ENCODE peak calls at places on chromosomes 1 and 21, in six cellular contexts. B, K, R, I, W and M are unnamed samples.

GRCh38 chr1:86914998-86915736 is 732 bp downstream of the HS2ST1 start:
- DNase-seq in B (peak), I (peak), R (no peak), K (no peak), W (peak), M (no peak)

GRCh38 chr1:72282271-72282656 is at the start of gene NEGR1:
- DNase-seq in W (peak), B (peak), K (no peak), R (no peak), I (no peak), M (no peak)

GRCh38 chr21:46402421-46402820 is 56.3 kb upstream of the DIP2A start:
- DNase-seq in I (no peak), W (no peak), K (no peak), R (no peak), B (no peak), M (no peak)

GRCh38 chr21:43287974-43288755 is 119.4 kb downstream of the CRYAA start:
- DNase-seq in I (no peak), R (no peak), B (no peak), W (no peak), K (no peak), M (peak)

GRCh38 chr1:151985768-151986167 is 7.9 kb downstream of the S100A10 start:
- DNase-seq in I (no peak), R (no peak), K (no peak), W (no peak), B (no peak), M (no peak)

GRCh38 chr1:41109316-41110263 is 88.1 kb upstream of the SLFNL1 start:
- DNase-seq in I (no peak), W (no peak), B (no peak), K (peak), R (peak), M (peak)

GRCh38 chr1:56284933-56285332 is 294.4 kb downstream of the PLPP3 start:
- DNase-seq in I (no peak), B (no peak), W (no peak), R (no peak), K (no peak), M (peak)

GRCh38 chr1:99146129-99146848 is 118.0 kb upstream of the PLPPR4 start:
- DNase-seq in B (no peak), W (no peak), R (no peak), K (no peak), I (no peak), M (peak)

GRCh38 chr1:22814176-22815042 is 103.8 kb downstream of the EPHB2 start:
- DNase-seq in W (no peak), K (no peak), I (no peak), R (no peak), B (peak), M (no peak)

GRCh38 chr1:145995964-145996432 is 381 bp downstream of the TXNIP start:
- DNase-seq in I (no peak), W (no peak), K (peak), B (no peak), R (no peak), M (no peak)

GRCh38 chr21:30984897-30985296 is 53.4 kb downstream of the KRTAP19-8 start:
- DNase-seq in K (no peak), R (no peak), B (no peak), W (no peak), I (no peak), M (peak)

GRCh38 chr1:7579831-7580804 is 191.0 kb upstream of the VAMP3 start:
- DNase-seq in B (no peak), I (no peak), R (no peak), W (no peak), K (no peak), M (no peak)

GRCh38 chr1:166865931-166866330 is 10.1 kb downstream of the TADA1 start:
- DNase-seq in R (no peak), K (no peak), B (peak), W (no peak), I (no peak), M (no peak)
- TF ChIP-seq JUND in R (no peak), K (no peak), B (no peak), W (no peak), I (no peak), M (no peak)

GRCh38 chr1:167086033-167086432 is 4.1 kb downstream of the GPA33 start:
- DNase-seq in K (no peak), I (no peak), B (no peak), W (no peak), R (no peak), M (no peak)

GRCh38 chr1:167084739-167085138 is 5.4 kb downstream of the GPA33 start:
- DNase-seq in B (no peak), W (no peak), K (no peak), R (no peak), I (no peak), M (no peak)

GRCh38 chr1:167092653-167093052 is 1.2 kb upstream of the STYXL2 start:
- DNase-seq in B (no peak), K (no peak), R (no peak), W (no peak), I (no peak), M (no peak)

GRCh38 chr1:167090289-167090942 is at the start of gene GPA33:
- DNase-seq in R (no peak), I (no peak), W (no peak), B (no peak), K (no peak), M (no peak)

DNA sequence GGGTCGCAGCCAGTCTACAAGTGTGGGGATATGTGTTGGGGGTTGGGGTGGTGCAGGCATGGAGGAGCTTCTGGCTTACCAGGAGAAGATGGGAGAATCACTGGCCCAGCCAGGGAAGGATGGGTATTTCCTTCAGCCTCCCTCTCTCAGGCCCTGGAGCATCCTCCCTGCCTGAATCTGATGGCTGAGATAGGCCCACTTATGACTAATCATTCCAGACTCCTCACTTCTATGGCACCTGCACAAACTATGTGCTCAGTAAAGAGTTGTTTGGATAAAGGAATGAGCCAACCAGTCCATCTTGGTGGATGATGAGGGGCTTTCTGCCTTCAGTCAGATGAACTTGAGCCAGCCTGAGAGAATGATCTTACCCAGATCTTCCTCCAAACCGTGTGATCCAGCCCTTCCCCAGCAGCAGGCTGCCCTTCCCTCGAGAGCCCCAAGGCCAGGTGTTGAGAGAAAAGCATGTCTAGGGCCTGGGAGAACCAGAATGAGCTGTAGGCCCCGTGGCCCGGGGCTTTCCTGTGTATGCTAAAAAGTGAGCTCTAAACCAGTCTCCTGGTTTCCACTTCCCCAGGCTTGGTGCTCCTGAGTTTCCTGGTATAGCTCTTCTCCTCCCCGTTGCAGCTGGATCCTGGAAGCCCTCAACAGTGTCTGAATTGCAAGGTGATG is 1.3 kb downstream of the GPA33 start:
- DNase-seq in I (no peak), W (no peak), B (no peak), K (no peak), R (no peak), M (no peak)
- TF ChIP-seq JUND in I (no peak), W (no peak), B (no peak), K (no peak), R (no peak), M (no peak)

GRCh38 chr1:118303534-118303933 is 118.5 kb upstream of the SPAG17 start:
- DNase-seq in I (no peak), R (no peak), K (no peak), W (no peak), B (no peak), M (no peak)

GRCh38 chr1:118297521-118297920 is 112.5 kb upstream of the SPAG17 start:
- DNase-seq in W (no peak), I (no peak), R (no peak), K (no peak), B (no peak), M (no peak)

GRCh38 chr1:118298397-118298796 is 113.4 kb upstream of the SPAG17 start:
- DNase-seq in R (no peak), K (no peak), W (no peak), B (no peak), I (no peak), M (no peak)

GRCh38 chr1:118302145-118302544 is 117.1 kb upstream of the SPAG17 start:
- DNase-seq in B (no peak), K (no peak), W (no peak), R (no peak), I (no peak), M (no peak)

GRCh38 chr1:118300808-118301207 is 115.8 kb upstream of the SPAG17 start:
- DNase-seq in I (no peak), R (no peak), K (no peak), W (no peak), B (no peak), M (no peak)
- TF ChIP-seq JUND in I (no peak), R (no peak), K (no peak), W (no peak), B (no peak), M (no peak)

GRCh38 chr1:17335821-17336718 is 28.1 kb downstream of the PADI4 start:
- DNase-seq in K (peak), R (peak), W (peak), I (no peak), B (peak), M (peak)
- TF ChIP-seq JUND in K (no peak), R (no peak), W (no peak), I (no peak), B (no peak), M (no peak)

DNA sequence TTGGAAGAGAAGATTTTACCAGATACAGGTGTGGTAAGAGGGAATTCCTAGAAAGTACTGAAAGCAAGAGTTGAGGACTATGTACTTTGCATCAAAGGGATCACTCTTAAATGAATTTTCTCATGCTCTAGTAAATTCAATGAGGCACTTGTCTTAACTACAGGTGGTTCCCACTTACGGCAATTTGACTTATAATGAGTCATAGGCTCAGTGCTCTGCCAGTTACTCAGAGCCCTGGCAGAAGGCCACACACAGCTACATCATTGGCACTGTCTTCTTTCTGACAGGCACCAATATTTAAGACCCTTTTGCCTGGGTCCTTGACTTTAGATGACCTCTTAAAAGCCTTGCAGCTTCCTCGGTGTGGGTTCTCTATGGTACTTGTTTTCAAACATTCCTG is 15.9 kb upstream of the ADAMTS5 start:
- DNase-seq in B (no peak), R (no peak), K (no peak), I (no peak), W (no peak), M (no peak)
- TF ChIP-seq JUND in B (peak), R (no peak), K (no peak), I (no peak), W (no peak), M (no peak)